ENCODE peak calls at places on chromosome X, in four cellular contexts. X, Q, F and I are unnamed samples.

GRCh38 chrX:100768679-100769338 is 36.9 kb upstream of the SYTL4 start:
- DNase-seq in X (peak; percentile 74), Q (peak; percentile 86), F (peak; percentile 62), I (peak; percentile 95)

GRCh38 chrX:26915064-26915463 is 548.1 kb downstream of the PPP4R3C start:
- DNase-seq in X (no peak), Q (no peak), F (no peak), I (no peak)

GRCh38 chrX:65607070-65607742 is 60.2 kb upstream of the MSN start:
- DNase-seq in X (no peak), Q (no peak), F (peak; percentile 42), I (no peak)

GRCh38 chrX:103817502-103817901 is 14.6 kb downstream of the RAB9B start:
- DNase-seq in X (peak; percentile 71), Q (peak; percentile 86), F (peak; percentile 42), I (peak; percentile 91)

GRCh38 chrX:139382529-139382928 is 148.0 kb upstream of the F9 start:
- DNase-seq in X (no peak), Q (no peak), F (no peak), I (no peak)

GRCh38 chrX:56385336-56385735 is 153.2 kb downstream of the KLF8 start:
- DNase-seq in X (no peak), Q (no peak), F (no peak), I (no peak)

GRCh38 chrX:104430720-104431119 is 135.3 kb upstream of the IL1RAPL2 start:
- DNase-seq in X (no peak), Q (no peak), F (no peak), I (no peak)

GRCh38 chrX:134886201-134886600 is 104.6 kb upstream of the SMIM10 start:
- DNase-seq in X (no peak), Q (peak; percentile 13), F (peak; percentile 33), I (no peak)

GRCh38 chrX:1412551-1413161 is 20.7 kb upstream of the SLC25A6 start:
- DNase-seq in X (no peak), Q (no peak), F (no peak), I (no peak)

GRCh38 chrX:22109442-22109841 is 77.3 kb downstream of the PHEX start:
- DNase-seq in X (no peak), Q (no peak), F (peak; percentile 55), I (no peak)

GRCh38 chrX:129686422-129686948 is 31.7 kb upstream of the APLN start:
- DNase-seq in X (no peak), Q (no peak), F (peak; percentile 5), I (no peak)

GRCh38 chrX:19303216-19303880 is 40.4 kb upstream of the PDHA1 start:
- DNase-seq in X (no peak), Q (peak; percentile 48), F (peak; percentile 45), I (no peak)

GRCh38 chrX:11908371-11908770 is 150.3 kb downstream of the MSL3 start:
- DNase-seq in X (peak; percentile 17), Q (peak; percentile 11), F (no peak), I (peak; percentile 76)

GRCh38 chrX:94936722-94937121 is 1262.7 kb downstream of the FAM133A start:
- DNase-seq in X (no peak), Q (no peak), F (no peak), I (no peak)

GRCh38 chrX:94937491-94937890 is 1263.5 kb downstream of the FAM133A start:
- DNase-seq in X (no peak), Q (peak; percentile 16), F (no peak), I (no peak)

GRCh38 chrX:94942603-94943002 is 1268.6 kb downstream of the FAM133A start:
- DNase-seq in X (no peak), Q (no peak), F (no peak), I (no peak)
- H3K27ac ChIP-seq in X (no peak overlapping the region), Q (no peak overlapping the region), F (no peak overlapping the region), I (no peak overlapping the region)

DNA sequence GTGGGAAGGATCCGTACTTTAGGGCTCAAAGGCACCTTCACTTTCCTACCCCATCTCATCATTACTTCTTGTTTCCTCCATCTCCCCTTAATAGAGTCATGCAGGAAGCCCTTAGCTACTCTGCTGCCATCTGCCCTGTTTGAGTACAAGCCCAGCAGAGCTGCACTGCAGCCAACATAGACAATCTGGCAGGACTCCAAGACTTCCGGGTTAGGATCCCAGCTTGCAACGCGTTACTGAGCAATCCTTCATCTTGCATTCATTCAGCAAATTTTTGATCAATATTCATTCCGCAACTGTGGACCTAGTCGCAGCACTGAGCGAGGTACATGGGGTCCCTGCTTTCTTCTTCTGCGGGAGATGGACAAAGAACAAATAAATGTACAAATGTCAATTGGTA is 344.9 kb downstream of the BCOR start:
- DNase-seq in X (no peak), Q (peak; percentile 52), F (peak; percentile 29), I (no peak)
- H2AFZ ChIP-seq in X (no peak overlapping the region), Q (no peak overlapping the region), F (no peak overlapping the region), I (no peak overlapping the region)

GRCh38 chrX:74423289-74423985 is 2.1 kb downstream of the SLC16A2 start:
- DNase-seq in X (no peak), Q (no peak), F (no peak), I (no peak)
- H3K27ac ChIP-seq in X (no peak overlapping the region), Q (peak overlapping the region; percentile 85), F (peak overlapping the region; percentile 91), I (no peak overlapping the region)

DNA sequence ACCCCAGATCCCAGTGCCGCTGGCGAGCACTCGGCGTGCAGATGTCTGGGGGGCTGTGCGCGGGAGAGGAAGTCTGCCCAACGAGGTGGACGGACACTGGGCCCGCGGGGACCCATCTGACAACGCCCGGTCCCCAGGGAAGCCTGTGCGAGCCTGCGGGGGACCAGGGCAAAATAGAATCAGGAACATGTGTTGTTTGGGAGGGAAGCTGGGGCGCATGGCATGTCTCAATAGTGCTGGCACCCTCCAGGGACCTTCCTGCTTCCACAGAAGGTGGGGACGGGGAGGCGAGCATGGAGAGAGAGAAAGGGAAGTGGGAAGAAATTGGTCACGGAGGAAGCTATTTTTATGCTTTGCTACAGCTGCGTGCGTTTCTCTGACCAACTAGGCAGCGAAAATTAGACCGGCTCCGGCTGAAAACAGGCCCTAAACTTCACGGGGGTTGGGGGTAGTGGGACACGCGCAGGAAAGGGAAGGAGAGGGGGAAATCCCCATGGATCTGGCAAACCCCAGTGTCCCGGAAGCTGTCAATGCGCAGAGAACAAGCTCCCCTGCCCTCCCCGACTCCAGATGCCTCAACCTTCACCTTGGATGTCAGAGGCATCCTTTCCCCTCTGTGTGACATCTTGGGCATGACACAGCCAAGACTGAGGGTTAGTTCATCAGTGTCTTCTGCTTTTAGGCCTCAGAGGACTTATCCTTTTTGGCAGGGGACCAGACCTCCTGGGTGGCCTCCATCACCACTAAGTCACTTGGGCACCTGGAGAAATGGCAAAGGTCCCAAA is 169.8 kb upstream of the BCOR start:
- DNase-seq in X (peak; percentile 14), Q (no peak), F (no peak), I (no peak)
- H2AFZ ChIP-seq in X (peak overlapping the region; percentile 93), Q (peak overlapping the region; percentile 50), F (peak overlapping the region; percentile 90), I (no peak overlapping the region)

GRCh38 chrX:144637731-144638130 is 609.6 kb upstream of the SPANXN1 start:
- DNase-seq in X (no peak), Q (no peak), F (no peak), I (no peak)
- H3K27ac ChIP-seq in X (no peak overlapping the region), Q (no peak overlapping the region), F (no peak overlapping the region), I (no peak overlapping the region)

DNA sequence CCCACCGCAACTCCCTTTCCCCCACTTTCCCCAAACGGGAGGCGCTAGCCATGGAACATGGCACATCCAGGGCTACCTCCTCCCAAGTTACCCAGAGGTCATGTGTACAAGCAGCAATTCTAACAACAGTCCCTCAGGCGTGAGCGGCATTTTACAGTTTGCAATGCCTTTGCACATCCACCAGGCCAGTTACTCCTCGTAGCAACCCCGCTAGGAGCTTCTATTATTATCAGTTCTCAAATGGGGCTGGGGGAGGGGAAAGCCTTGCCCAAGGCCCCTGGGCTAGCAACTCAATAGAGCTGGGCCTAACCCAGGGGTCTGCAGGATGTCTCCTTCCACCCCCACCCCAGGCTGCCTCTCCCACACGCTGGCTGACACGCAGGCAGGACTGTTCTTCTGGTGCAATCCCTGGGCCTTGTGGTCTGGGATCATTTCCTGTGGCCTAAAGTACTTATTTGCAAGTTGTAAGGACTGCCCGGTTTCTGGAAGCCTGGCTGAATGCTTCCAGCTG is 27.8 kb downstream of the PJA1 start:
- DNase-seq in X (no peak), Q (peak; percentile 33), F (peak; percentile 75), I (no peak)
- H2AFZ ChIP-seq in X (no peak overlapping the region), Q (peak overlapping the region; percentile 25), F (peak overlapping the region; percentile 84), I (no peak overlapping the region)

GRCh38 chrX:46722742-46723568 is 36.0 kb downstream of the SLC9A7 start:
- DNase-seq in X (no peak), Q (no peak), F (peak; percentile 21), I (no peak)

GRCh38 chrX:46730765-46731164 is 28.2 kb downstream of the SLC9A7 start:
- DNase-seq in X (no peak), Q (no peak), F (no peak), I (no peak)

GRCh38 chrX:46733226-46733625 is 25.7 kb downstream of the SLC9A7 start:
- DNase-seq in X (no peak), Q (no peak), F (no peak), I (no peak)

DNA sequence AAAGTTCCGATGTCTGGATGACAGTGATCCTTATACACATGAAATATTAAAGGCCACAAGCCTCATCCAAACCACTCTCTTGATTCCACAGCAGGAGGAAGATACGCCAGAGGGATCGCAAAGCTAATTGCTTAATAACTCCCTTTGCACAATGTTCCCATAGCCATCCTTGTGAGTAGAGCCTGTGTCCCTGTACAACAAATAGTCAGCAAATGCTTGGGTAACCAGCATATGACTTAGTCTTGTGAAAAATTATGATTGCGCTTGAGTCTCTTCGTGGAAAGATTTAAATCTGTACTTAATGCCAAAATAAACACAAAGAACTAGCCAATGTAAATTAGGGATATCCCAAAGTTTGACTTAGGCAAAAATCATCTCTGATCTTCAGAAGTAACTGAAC is 31.5 kb downstream of the SLC9A7 start:
- DNase-seq in X (no peak), Q (no peak), F (peak; percentile 23), I (no peak)
- H3K27ac ChIP-seq in X (no peak overlapping the region), Q (no peak overlapping the region), F (no peak overlapping the region), I (no peak overlapping the region)